ENCODE peak calls at places on chromosome 6, in six cellular contexts. L, G, Z, I, U and O are unnamed samples.

GRCh38 chr6:114376611-114377206 is 33.9 kb upstream of the HS3ST5 start:
- DNase-seq in L (no peak), G (no peak), Z (no peak), I (no peak), U (no peak), O (peak)

GRCh38 chr6:21748343-21749063 is 155.0 kb downstream of the SOX4 start:
- DNase-seq in I (no peak), U (no peak), L (no peak), Z (no peak), G (no peak), O (no peak)

GRCh38 chr6:73823046-73823735 is 127.2 kb downstream of the CD109 start:
- DNase-seq in L (no peak), U (no peak), Z (no peak), G (no peak), I (no peak), O (no peak)

GRCh38 chr6:20678831-20679352 is 144.6 kb downstream of the CDKAL1 start:
- DNase-seq in U (no peak), G (no peak), I (no peak), Z (no peak), L (no peak), O (peak)

GRCh38 chr6:132797975-132798819 is at the start of gene SLC18B1:
- DNase-seq in G (peak), L (peak), Z (no peak), I (no peak), U (peak), O (peak)

GRCh38 chr6:138944412-138944811 is 43.6 kb downstream of the REPS1 start:
- DNase-seq in Z (no peak), G (no peak), U (peak), L (no peak), I (no peak), O (no peak)

GRCh38 chr6:14804444-14805210 is 441.2 kb upstream of the JARID2 start:
- DNase-seq in L (no peak), U (peak), Z (no peak), I (no peak), G (no peak), O (peak)

GRCh38 chr6:114342086-114342825 is 567 bp downstream of the HS3ST5 start:
- DNase-seq in U (no peak), G (peak), L (peak), I (no peak), Z (no peak), O (no peak)

GRCh38 chr6:138397128-138397814 is 6.8 kb upstream of the HEBP2 start:
- DNase-seq in L (no peak), G (no peak), U (no peak), I (no peak), Z (no peak), O (no peak)

GRCh38 chr6:46632053-46632452 is 20.6 kb downstream of the CYP39A1 start:
- DNase-seq in I (no peak), U (no peak), G (no peak), Z (no peak), L (no peak), O (no peak)

GRCh38 chr6:46628498-46628897 is 24.1 kb downstream of the CYP39A1 start:
- DNase-seq in Z (no peak), L (no peak), U (no peak), G (no peak), I (no peak), O (no peak)

GRCh38 chr6:46628976-46629375 is 23.6 kb downstream of the CYP39A1 start:
- DNase-seq in Z (no peak), G (no peak), I (no peak), U (no peak), L (no peak), O (no peak)

GRCh38 chr6:46626976-46627375 is 25.6 kb downstream of the CYP39A1 start:
- DNase-seq in I (no peak), L (no peak), G (no peak), U (no peak), Z (no peak), O (no peak)

GRCh38 chr6:46629698-46630097 is 22.9 kb downstream of the CYP39A1 start:
- DNase-seq in Z (no peak), L (no peak), U (no peak), I (no peak), G (no peak), O (no peak)
- TF ChIP-seq SP1 in Z (no peak), L (no peak), U (no peak), I (no peak), G (no peak), O (no peak)

GRCh38 chr6:157625764-157626163 is 197.3 kb upstream of the SNX9 start:
- DNase-seq in I (no peak), G (no peak), Z (no peak), U (no peak), L (no peak), O (no peak)
- TF ChIP-seq CTCF in I (no peak), G (no peak), Z (no peak), U (no peak), L (no peak), O (no peak)

GRCh38 chr6:159595173-159595572 is 97.9 kb downstream of the SOD2 start:
- DNase-seq in G (no peak), L (no peak), I (no peak), Z (peak), U (no peak), O (no peak)

GRCh38 chr6:159594750-159595117 is 98.3 kb downstream of the SOD2 start:
- DNase-seq in U (no peak), Z (peak), I (no peak), L (no peak), G (no peak), O (peak)

GRCh38 chr6:159590794-159591193 is 102.2 kb downstream of the SOD2 start:
- DNase-seq in I (no peak), Z (no peak), L (no peak), G (no peak), U (no peak), O (no peak)

DNA sequence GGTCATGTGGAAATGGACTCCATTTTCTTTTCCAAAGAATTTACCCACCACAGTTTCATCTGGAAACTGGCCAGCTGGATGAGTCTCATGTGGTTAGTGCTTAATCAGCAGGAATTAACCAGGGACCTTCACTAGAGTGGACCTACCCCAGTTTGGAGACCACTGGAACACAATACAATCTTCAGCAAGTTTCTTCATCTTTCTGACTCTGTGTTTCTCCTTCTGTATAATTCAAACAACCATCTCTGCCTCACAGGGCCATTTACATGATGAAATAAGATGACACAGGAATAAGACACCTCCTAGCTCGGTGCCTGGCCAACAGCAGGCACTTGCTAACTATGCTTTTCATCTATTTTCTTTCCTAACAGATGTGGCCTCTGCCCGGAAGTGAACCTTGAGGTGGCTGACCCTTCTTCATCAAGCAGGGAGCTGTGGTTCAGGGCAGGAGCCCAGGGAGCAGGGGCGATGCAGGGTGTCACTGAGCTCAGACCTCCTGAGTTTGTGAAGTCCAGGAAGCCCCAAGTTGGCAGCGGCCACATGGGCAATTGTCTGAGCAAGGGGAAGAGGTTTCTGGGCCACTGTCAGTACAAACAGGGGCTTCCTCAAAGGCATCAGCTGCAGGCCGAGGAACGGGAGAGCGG is 98.8 kb downstream of the SOD2 start:
- DNase-seq in U (no peak), L (no peak), Z (peak), I (no peak), G (no peak), O (no peak)
- TF ChIP-seq SP1 in U (no peak), L (no peak), Z (no peak), I (no peak), G (no peak), O (no peak)

GRCh38 chr6:165227644-165228329 is 81.6 kb downstream of the C6orf118 start:
- DNase-seq in U (no peak), L (no peak), I (no peak), G (no peak), Z (no peak), O (no peak)

GRCh38 chr6:165231177-165231576 is 78.2 kb downstream of the C6orf118 start:
- DNase-seq in G (no peak), Z (no peak), I (no peak), L (no peak), U (no peak), O (no peak)

GRCh38 chr6:165232277-165232654 is 77.1 kb downstream of the C6orf118 start:
- DNase-seq in U (no peak), Z (no peak), I (no peak), L (no peak), G (no peak), O (no peak)

GRCh38 chr6:165231581-165232276 is 77.7 kb downstream of the C6orf118 start:
- DNase-seq in U (no peak), Z (peak), I (no peak), G (no peak), L (peak), O (no peak)

GRCh38 chr6:165229216-165229615 is 80.2 kb downstream of the C6orf118 start:
- DNase-seq in Z (no peak), G (no peak), U (no peak), L (no peak), I (no peak), O (no peak)
- TF ChIP-seq CTCF in Z (no peak), G (peak), U (no peak), L (no peak), I (no peak), O (no peak)